ENCODE peak calls at places on chromosomes 1 and 21, in six cellular contexts. L is AG04450, M is fibroblast of the aortic adventitia, X is epithelial cell of esophagus, E is BJ, C is dorsolateral prefrontal cortex. P is an unnamed sample.

GRCh38 chr1:109395602-109396512 is 1.9 kb downstream of the SORT1 start:
- DNase-seq in L (peak; percentile 23), M (no peak), X (peak; percentile 36), E (peak; percentile 19), C (no peak), P (peak; percentile 71)

GRCh38 chr1:231590453-231591198 is 36.0 kb upstream of the DISC1 start:
- DNase-seq in L (peak; percentile 49), M (peak; percentile 86), X (peak; percentile 79), E (no peak), C (peak; percentile 55), P (peak; percentile 76)

GRCh38 chr1:46334030-46334384 is 6.6 kb upstream of the NSUN4 start:
- DNase-seq in L (no peak), M (no peak), X (no peak), E (no peak), C (no peak), P (no peak)

GRCh38 chr21:43803558-43804300 is 14.4 kb downstream of the RRP1 start:
- DNase-seq in L (no peak), M (no peak), X (no peak), E (no peak), C (no peak), P (no peak)

GRCh38 chr1:11730429-11730861 is 5.5 kb upstream of the AGTRAP start:
- DNase-seq in L (no peak), M (peak; percentile 17), X (peak; percentile 53), E (no peak), C (no peak), P (no peak)

GRCh38 chr1:183493540-183494245 is 21.4 kb downstream of the SMG7 start:
- DNase-seq in L (no peak), M (no peak), X (peak; percentile 14), E (no peak), C (no peak), P (no peak)

GRCh38 chr1:8004803-8005573 is 21.1 kb downstream of the ERRFI1 start:
- DNase-seq in L (peak; percentile 89), M (peak; percentile 100), X (peak; percentile 100), E (peak; percentile 90), C (no peak), P (peak; percentile 94)

GRCh38 chr1:184433928-184434502 is 47.2 kb downstream of the C1orf21 start:
- DNase-seq in L (no peak), M (no peak), X (no peak), E (no peak), C (no peak), P (no peak)

GRCh38 chr1:46394108-46394871 is at the start of gene FAAH:
- DNase-seq in L (no peak), M (no peak), X (peak; percentile 77), E (no peak), C (peak; percentile 93), P (peak; percentile 38)

GRCh38 chr1:83999316-83999819 is 436 bp upstream of the TTLL7 start:
- DNase-seq in L (peak; percentile 37), M (peak; percentile 75), X (peak; percentile 78), E (no peak), C (no peak), P (peak; percentile 85)

GRCh38 chr1:11982010-11982392 is 1.8 kb downstream of the MFN2 start:
- DNase-seq in L (no peak), M (no peak), X (no peak), E (no peak), C (no peak), P (no peak)

GRCh38 chr1:183537405-183537804 is 52.9 kb downstream of the NCF2 start:
- DNase-seq in L (no peak), M (no peak), X (no peak), E (no peak), C (no peak), P (no peak)

GRCh38 chr1:9201421-9202239 is 32.9 kb upstream of the H6PD start:
- DNase-seq in L (no peak), M (peak; percentile 85), X (peak; percentile 42), E (no peak), C (peak; percentile 52), P (peak; percentile 62)

GRCh38 chr1:166876540-166876838 is 425 bp upstream of the TADA1 start:
- DNase-seq in L (no peak), M (no peak), X (no peak), E (no peak), C (no peak), P (no peak)
- H3K4me3 ChIP-seq in L (peak overlapping the region; percentile 80), M (peak overlapping the region; percentile 62), X (peak overlapping the region; percentile 59), E (peak overlapping the region; percentile 71), C (peak overlapping the region; percentile 96), P (peak overlapping the region; percentile 77)

DNA sequence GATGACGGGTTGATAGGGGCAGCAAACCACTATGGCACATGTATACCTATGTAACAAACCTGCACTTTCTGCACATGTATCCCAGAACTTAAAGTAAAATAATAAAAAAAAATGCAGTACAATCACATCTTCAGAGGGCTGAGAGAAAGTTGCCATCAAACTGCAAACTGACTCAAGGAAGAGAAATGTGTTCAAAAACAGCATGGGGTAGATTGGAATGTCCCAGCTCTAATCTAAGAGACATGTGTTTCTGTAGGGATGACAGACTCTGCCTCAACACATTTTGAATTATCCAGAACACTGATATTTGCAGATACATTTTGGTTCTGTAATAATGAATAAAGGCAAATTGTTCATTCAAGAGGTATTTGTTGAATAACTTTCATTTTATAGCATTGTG is 171.2 kb upstream of the RUNX1 start:
- DNase-seq in L (no peak), M (no peak), X (no peak), E (peak; percentile 39), C (no peak), P (no peak)
- TF ChIP-seq CTCF in L (no peak), M (no peak), X (no peak), E (no peak), C (no peak), P (no peak)

DNA sequence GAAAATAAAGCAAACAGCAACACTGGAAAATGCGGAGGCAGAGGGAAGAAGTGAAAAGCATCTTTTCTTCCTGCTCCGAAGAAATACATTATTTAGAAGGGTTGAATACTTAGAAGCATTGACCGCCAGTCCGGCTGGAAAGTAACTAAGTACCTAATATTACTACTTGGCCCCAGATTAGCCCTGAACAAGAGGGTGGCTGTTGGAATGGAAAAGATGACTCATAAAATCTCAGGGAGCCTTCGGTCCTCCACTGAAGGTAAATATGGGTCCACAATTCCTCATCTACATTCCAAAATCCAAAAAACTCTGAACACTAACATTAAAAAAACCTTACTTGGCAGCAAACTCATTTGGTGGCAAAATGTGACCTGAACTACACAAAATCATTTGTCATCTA is 40.1 kb downstream of the BCAR3 start:
- DNase-seq in L (no peak), M (peak; percentile 56), X (no peak), E (no peak), C (no peak), P (no peak)
- H3K4me3 ChIP-seq in L (no peak overlapping the region), M (no peak overlapping the region), X (no peak overlapping the region), E (no peak overlapping the region), C (no peak overlapping the region), P (no peak overlapping the region)

GRCh38 chr1:225524570-225524969 is 96.7 kb upstream of the LBR start:
- DNase-seq in L (no peak), M (no peak), X (no peak), E (no peak), C (no peak), P (no peak)
- TF ChIP-seq CTCF in L (no peak), M (no peak), X (no peak), E (no peak), C (no peak), P (no peak)

DNA sequence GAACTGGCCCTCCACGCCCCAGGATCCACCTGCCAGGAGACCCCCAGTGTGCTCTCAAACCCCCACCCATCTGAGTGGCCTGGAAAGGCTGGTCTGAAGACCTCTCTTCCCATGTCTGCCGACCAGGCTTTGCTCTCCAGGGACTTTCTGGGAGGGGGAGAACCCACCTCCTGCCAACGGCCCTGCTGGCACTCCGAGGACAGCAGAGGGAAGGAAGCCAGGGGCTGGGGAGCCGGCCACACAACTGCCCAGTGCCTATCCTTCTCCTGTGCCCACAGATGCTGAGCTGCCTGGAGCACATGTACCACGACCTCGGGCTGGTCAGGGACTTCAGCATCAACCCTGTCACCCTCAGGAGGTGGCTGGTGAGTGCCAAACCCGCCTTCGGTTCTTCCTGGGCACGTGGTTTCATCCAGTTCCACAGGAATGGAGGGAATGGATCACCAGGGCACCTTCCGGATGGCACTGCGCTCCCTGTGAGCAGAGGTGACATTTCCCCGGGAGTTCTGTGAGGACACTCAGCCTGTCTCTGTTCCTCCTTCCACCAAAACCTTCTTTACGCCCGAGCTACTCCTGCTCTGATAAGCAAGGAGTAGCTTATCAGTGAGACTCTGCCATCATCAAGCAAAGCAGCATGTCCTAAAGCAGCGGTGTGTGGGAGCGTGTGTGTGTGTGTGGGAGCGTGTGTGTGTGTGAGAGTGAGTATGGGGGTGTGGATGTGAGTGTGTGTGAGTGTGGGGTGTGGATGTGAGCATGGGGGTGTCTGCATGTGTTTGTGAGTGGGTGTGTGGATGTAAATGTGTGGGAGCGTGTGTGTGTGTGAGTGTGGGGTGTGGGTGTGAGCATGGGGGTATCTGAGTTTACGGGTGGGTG is 105.5 kb downstream of the PDE9A start:
- DNase-seq in L (no peak), M (no peak), X (no peak), E (no peak), C (no peak), P (no peak)
- H3K4me3 ChIP-seq in L (no peak overlapping the region), M (no peak overlapping the region), X (no peak overlapping the region), E (no peak overlapping the region), C (no peak overlapping the region), P (no peak overlapping the region)

DNA sequence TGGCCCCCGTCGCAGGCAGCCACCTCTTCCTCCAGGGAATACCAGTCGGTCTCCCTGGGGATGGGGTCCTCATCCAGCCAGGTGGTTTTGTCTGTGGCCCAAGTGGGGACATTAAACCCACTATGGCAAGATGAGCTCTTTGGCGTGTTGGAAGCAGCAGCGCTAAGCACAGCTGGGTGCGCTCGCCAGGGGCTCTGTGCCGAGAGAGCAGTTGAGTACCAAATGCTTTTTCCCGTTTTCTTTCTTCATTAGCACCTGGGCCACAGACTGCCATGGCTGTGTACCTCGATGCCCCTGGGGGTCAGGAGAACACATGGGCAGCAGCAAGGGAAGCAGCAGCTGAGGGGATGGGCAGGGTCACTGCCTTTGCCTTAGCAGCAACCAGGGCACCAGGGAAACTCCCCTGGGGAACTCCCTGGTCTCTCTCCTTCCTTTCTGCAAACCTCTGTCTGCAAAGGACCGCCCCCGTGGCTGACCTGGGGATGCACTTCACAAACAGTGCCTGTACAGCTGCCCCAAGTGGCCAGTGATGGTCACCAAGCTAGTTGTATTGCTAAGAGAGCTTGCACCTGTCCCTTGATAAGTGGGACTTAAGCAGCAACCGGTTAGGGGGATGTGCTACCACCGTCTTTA is 31.1 kb downstream of the EDARADD start:
- DNase-seq in L (no peak), M (no peak), X (no peak), E (no peak), C (no peak), P (no peak)
- TF ChIP-seq CTCF in L (no peak), M (no peak), X (no peak), E (no peak), C (no peak), P (no peak)